ENCODE peak calls at places on chromosomes 6 and 20, in seven cellular contexts. Q is HCT116, S is OCI-LY7, P is GM23248, B is neural progenitor cell, N is hepatocyte, X is PC-3. W is an unnamed sample.

GRCh38 chr6:133156689-133157088 is 84.5 kb upstream of the EYA4 start:
- DNase-seq in Q (no peak), S (no peak), P (no peak), B (no peak), N (no peak), X (no peak), W (no peak)

GRCh38 chr6:136424450-136424849 is 125.8 kb downstream of the MAP7 start:
- DNase-seq in Q (no peak), S (no peak), P (no peak), B (no peak), N (no peak), X (no peak), W (no peak)

GRCh38 chr6:162907876-162908481 is 180.2 kb downstream of the PACRG start:
- DNase-seq in Q (peak), S (peak), P (peak), B (peak), N (no peak), X (peak), W (peak)

GRCh38 chr20:63911171-63911570 is 16.2 kb downstream of the DNAJC5 start:
- DNase-seq in Q (peak), S (no peak), P (peak), B (no peak), N (no peak), X (peak), W (no peak)

GRCh38 chr20:11411765-11412164 is 505.9 kb upstream of the BTBD3 start:
- DNase-seq in Q (no peak), S (no peak), P (no peak), B (peak), N (no peak), X (no peak), W (peak)

GRCh38 chr6:152173321-152173720 is 365.8 kb downstream of the ESR1 start:
- DNase-seq in Q (no peak), S (no peak), P (peak), B (no peak), N (no peak), X (no peak), W (no peak)

GRCh38 chr6:21208114-21208795 is 385.3 kb upstream of the SOX4 start:
- DNase-seq in Q (no peak), S (no peak), P (no peak), B (no peak), N (no peak), X (no peak), W (no peak)

GRCh38 chr6:64505312-64505711 is 869.7 kb downstream of the PHF3 start:
- DNase-seq in Q (no peak), S (peak), P (peak), B (peak), N (peak), X (peak), W (peak)

GRCh38 chr6:110596354-110596753 is 119.9 kb upstream of the SLC22A16 start:
- DNase-seq in Q (no peak), S (no peak), P (no peak), B (no peak), N (no peak), X (no peak), W (no peak)

GRCh38 chr6:5501837-5502236 is 240.5 kb downstream of the FARS2 start:
- DNase-seq in Q (no peak), S (no peak), P (no peak), B (peak), N (no peak), X (no peak), W (no peak)

GRCh38 chr6:122207794-122208193 is 191.7 kb upstream of the HSF2 start:
- DNase-seq in Q (no peak), S (no peak), P (peak), B (no peak), N (no peak), X (no peak), W (no peak)

GRCh38 chr20:25216199-25216945 is 20.9 kb downstream of the ENTPD6 start:
- DNase-seq in Q (no peak), S (no peak), P (no peak), B (no peak), N (no peak), X (no peak), W (no peak)

GRCh38 chr6:149065658-149066556 is 251.6 kb upstream of the TAB2 start:
- DNase-seq in Q (no peak), S (peak), P (no peak), B (no peak), N (no peak), X (no peak), W (no peak)

GRCh38 chr6:64712606-64713005 is 994.4 kb downstream of the EYS start:
- DNase-seq in Q (no peak), S (no peak), P (no peak), B (no peak), N (no peak), X (no peak), W (no peak)

GRCh38 chr20:4064118-4064962 is 49.0 kb upstream of the RNF24 start:
- DNase-seq in Q (peak), S (no peak), P (peak), B (peak), N (peak), X (peak), W (peak)

GRCh38 chr6:157962601-157963084 is 19.0 kb upstream of the SYNJ2 start:
- DNase-seq in Q (no peak), S (no peak), P (no peak), B (no peak), N (no peak), X (no peak), W (no peak)

GRCh38 chr6:45946352-45946751 is 69.3 kb downstream of the CLIC5 start:
- DNase-seq in Q (no peak), S (no peak), P (peak), B (peak), N (peak), X (peak), W (peak)

GRCh38 chr6:107706516-107706915 is 117.6 kb downstream of the SCML4 start:
- DNase-seq in Q (no peak), S (no peak), P (no peak), B (peak), N (no peak), X (no peak), W (no peak)

GRCh38 chr6:119110601-119111548 is 32.4 kb upstream of the FAM184A start:
- DNase-seq in Q (peak), S (peak), P (peak), B (peak), N (peak), X (peak), W (peak)

GRCh38 chr6:12483712-12484111 is 193.6 kb downstream of the EDN1 start:
- DNase-seq in Q (peak), S (peak), P (peak), B (no peak), N (no peak), X (peak), W (no peak)

GRCh38 chr20:48002517-48002970 is 217.3 kb upstream of the SULF2 start:
- DNase-seq in Q (no peak), S (peak), P (no peak), B (no peak), N (no peak), X (no peak), W (no peak)

GRCh38 chr6:2884817-2885216 is 18.3 kb downstream of the SERPINB9 start:
- DNase-seq in Q (no peak), S (no peak), P (no peak), B (no peak), N (no peak), X (no peak), W (no peak)

GRCh38 chr6:54541521-54541920 is 233.3 kb downstream of the TINAG start:
- DNase-seq in Q (no peak), S (no peak), P (peak), B (no peak), N (no peak), X (no peak), W (no peak)

GRCh38 chr6:168099201-168100010 is 20.4 kb upstream of the FRMD1 start:
- DNase-seq in Q (no peak), S (no peak), P (no peak), B (peak), N (no peak), X (no peak), W (peak)

GRCh38 chr6:19838442-19839236 is 1.5 kb downstream of the ID4 start:
- DNase-seq in Q (peak), S (peak), P (peak), B (peak), N (peak), X (peak), W (peak)

GRCh38 chr6:150184850-150185480 is 42.1 kb downstream of the PPP1R14C start:
- DNase-seq in Q (no peak), S (peak), P (no peak), B (no peak), N (no peak), X (no peak), W (no peak)

GRCh38 chr6:150186129-150186898 is 43.5 kb downstream of the PPP1R14C start:
- DNase-seq in Q (no peak), S (no peak), P (no peak), B (no peak), N (no peak), X (no peak), W (no peak)

GRCh38 chr6:150183105-150183504 is 40.3 kb downstream of the PPP1R14C start:
- DNase-seq in Q (no peak), S (peak), P (peak), B (no peak), N (no peak), X (peak), W (no peak)

GRCh38 chr6:150183966-150184365 is 41.1 kb downstream of the PPP1R14C start:
- DNase-seq in Q (no peak), S (no peak), P (no peak), B (no peak), N (no peak), X (no peak), W (no peak)

DNA sequence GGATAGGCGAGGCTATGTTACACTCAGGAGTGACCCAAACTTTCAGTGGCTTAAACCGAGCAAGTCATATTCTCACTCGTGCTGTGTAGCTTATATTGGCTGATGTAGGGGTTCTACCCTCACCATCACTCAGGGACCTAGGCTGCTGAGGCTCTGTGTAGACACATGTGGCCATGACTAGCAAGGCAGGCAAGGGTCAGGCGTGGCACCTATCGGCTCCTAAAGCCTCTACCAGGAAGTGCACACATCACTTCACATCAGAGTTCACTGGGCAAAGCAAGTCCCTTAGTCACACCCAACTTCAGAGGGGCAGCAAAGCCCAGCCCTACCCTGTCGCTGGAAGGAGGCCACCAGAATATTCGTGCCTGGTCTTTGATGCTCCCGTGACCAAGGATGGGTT is 42.9 kb downstream of the PPP1R14C start:
- DNase-seq in Q (no peak), S (peak), P (no peak), B (no peak), N (no peak), X (no peak), W (no peak)
- H3K4me2 ChIP-seq in Q (no peak), S (peak), P (no peak), B (no peak), N (no peak), X (no peak), W (no peak)

DNA sequence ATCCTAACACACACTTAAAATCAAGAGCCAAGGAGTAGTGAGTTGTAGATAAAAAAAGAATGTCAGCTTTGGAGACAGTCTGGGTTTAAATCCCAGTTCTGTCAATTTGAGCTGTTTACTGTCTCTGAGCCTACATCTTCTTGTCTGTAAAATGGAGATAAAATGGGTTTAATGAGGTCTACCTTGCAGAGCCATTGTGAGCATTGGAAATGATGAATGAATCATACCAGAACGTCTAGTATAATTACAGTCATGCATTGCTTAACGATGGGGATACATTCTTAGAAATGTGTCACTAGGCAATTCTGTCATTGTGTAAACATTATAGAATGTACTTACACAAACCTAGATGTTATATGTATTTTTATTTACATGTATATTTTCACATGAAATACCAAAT is 17.6 kb upstream of the SGK2 start:
- DNase-seq in Q (no peak), S (no peak), P (peak), B (no peak), N (no peak), X (peak), W (no peak)
- TF ChIP-seq EZH2phosphoT487 in Q (no peak), S (no peak), P (no peak), B (no peak), N (no peak), X (no peak), W (no peak)

GRCh38 chr6:56407883-56408282 is 160.5 kb upstream of the COL21A1 start:
- DNase-seq in Q (no peak), S (no peak), P (no peak), B (no peak), N (no peak), X (no peak), W (no peak)
- H3K4me2 ChIP-seq in Q (no peak), S (no peak), P (no peak), B (no peak), N (no peak), X (no peak), W (no peak)

GRCh38 chr20:8094415-8094818 is 37.6 kb upstream of the PLCB1 start:
- DNase-seq in Q (no peak), S (no peak), P (peak), B (no peak), N (peak), X (peak), W (no peak)
- TF ChIP-seq EZH2phosphoT487 in Q (no peak), S (no peak), P (no peak), B (no peak), N (no peak), X (no peak), W (no peak)

GRCh38 chr6:42938987-42939809 is 9.9 kb downstream of the CNPY3 start:
- DNase-seq in Q (no peak), S (no peak), P (no peak), B (no peak), N (peak), X (no peak), W (peak)
- H3K4me2 ChIP-seq in Q (no peak), S (no peak), P (no peak), B (no peak), N (no peak), X (no peak), W (no peak)

GRCh38 chr6:27359231-27359630 is 29.3 kb upstream of the ZNF391 start:
- DNase-seq in Q (no peak), S (no peak), P (no peak), B (no peak), N (no peak), X (no peak), W (no peak)
- TF ChIP-seq EZH2phosphoT487 in Q (no peak), S (no peak), P (no peak), B (no peak), N (no peak), X (no peak), W (no peak)

GRCh38 chr20:32285082-32285620 is 7.7 kb downstream of the KIF3B start:
- DNase-seq in Q (no peak), S (no peak), P (no peak), B (no peak), N (no peak), X (no peak), W (no peak)
- H3K4me2 ChIP-seq in Q (peak), S (peak), P (no peak), B (no peak), N (peak), X (no peak), W (no peak)

GRCh38 chr6:39334039-39334438 is 11.5 kb upstream of the KCNK16 start:
- DNase-seq in Q (no peak), S (no peak), P (no peak), B (no peak), N (no peak), X (no peak), W (no peak)

GRCh38 chr6:39338406-39338805 is 15.9 kb upstream of the KCNK16 start:
- DNase-seq in Q (no peak), S (no peak), P (no peak), B (no peak), N (no peak), X (no peak), W (no peak)

GRCh38 chr6:39339111-39339510 is 16.6 kb upstream of the KCNK16 start:
- DNase-seq in Q (no peak), S (no peak), P (no peak), B (no peak), N (no peak), X (no peak), W (no peak)

GRCh38 chr6:39333626-39334025 is 11.1 kb upstream of the KCNK16 start:
- DNase-seq in Q (no peak), S (no peak), P (no peak), B (no peak), N (no peak), X (no peak), W (no peak)

DNA sequence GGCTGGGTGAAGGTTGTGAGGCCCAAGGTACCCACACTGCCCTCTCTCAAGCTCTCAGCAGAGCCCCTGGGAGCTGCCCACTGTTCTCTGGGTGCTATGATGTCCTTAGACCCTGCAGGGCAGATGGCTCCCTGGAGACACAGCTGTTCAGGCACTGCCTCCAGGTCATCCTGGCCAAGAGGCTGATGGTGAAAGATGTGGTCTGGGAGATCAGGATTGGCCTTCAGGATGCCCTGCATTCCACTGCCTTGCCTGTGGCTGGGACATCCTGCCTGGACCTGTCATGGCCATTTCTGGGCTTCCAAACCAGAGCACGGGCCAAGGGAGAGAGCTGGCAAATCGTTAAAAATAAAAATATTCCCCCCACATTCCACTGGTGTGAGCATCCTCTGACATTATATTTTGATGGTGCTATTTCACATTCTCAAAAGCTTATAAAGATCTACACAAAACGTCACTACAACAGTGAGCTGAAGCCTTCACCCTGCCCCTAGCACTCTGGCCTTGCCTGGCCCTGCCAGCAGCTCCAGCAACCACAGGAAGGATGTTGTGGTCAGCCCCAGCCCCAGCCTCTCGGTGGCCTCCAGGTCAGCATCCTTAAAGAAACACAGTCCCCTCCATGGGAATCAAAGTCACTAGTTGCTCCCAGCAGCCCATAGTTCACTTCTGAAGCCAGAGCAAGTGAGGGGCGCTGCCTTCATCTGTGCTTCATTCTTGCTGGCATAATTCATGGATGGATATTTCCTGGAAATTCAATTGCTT is 13.5 kb upstream of the KCNK16 start:
- DNase-seq in Q (no peak), S (no peak), P (no peak), B (no peak), N (no peak), X (no peak), W (no peak)
- TF ChIP-seq EZH2phosphoT487 in Q (no peak), S (no peak), P (no peak), B (no peak), N (no peak), X (no peak), W (no peak)

DNA sequence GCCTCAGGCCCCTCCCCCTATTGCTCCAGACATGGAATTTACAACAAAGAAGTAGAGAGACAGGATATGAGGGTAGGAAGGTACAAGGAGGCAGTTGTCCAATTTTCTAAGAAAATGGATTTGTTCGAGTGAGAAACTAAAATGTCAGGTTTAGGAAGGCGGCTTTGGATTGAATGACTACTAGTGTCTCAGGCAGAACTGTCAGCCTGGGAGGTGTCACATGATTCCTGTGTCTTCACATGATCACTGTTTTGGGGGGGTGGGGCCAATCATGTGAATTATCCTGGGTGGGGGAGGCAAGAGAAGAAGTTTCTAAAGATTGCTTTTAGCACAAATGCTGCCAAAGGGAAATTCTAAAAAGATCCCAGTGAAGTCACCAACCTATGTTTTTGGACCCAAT is 2.3 kb downstream of the SIRPA start:
- DNase-seq in Q (no peak), S (no peak), P (peak), B (no peak), N (no peak), X (no peak), W (no peak)
- H3K4me2 ChIP-seq in Q (no peak), S (peak), P (peak), B (no peak), N (peak), X (peak), W (no peak)

GRCh38 chr6:71396410-71396801 is 107.8 kb downstream of the OGFRL1 start:
- DNase-seq in Q (no peak), S (no peak), P (no peak), B (no peak), N (no peak), X (no peak), W (no peak)
- TF ChIP-seq EZH2phosphoT487 in Q (no peak), S (no peak), P (no peak), B (no peak), N (no peak), X (no peak), W (no peak)

W was measured in GM23338.